ENCODE peak calls at places on chromosomes 6 and 20, in eight cellular contexts. One of them, this sample, is unnamed.
A peak's percentile ranks its signal among the peaks of the same experiment; 100 is the strongest.

GRCh38 chr6:139442188-139442625 is 67.8 kb upstream of the CITED2 start:
- DNase-seq in foreskin fibroblast: no peak
- DNase-seq in CD4-positive, alpha-beta T cell: no peak
- DNase-seq in IMR-90: no peak
- DNase-seq in astrocyte of the spinal cord: no peak
- DNase-seq in tibial nerve: no peak
- DNase-seq in mammary epithelial cell: no peak
- DNase-seq in RWPE1: no peak
- DNase-seq in this sample: no peak

GRCh38 chr6:54619102-54619501 is 227.5 kb upstream of the FAM83B start:
- DNase-seq in foreskin fibroblast: no peak
- DNase-seq in CD4-positive, alpha-beta T cell: no peak
- DNase-seq in IMR-90: no peak
- DNase-seq in astrocyte of the spinal cord: no peak
- DNase-seq in tibial nerve: no peak
- DNase-seq in mammary epithelial cell: no peak
- DNase-seq in RWPE1: no peak
- DNase-seq in this sample: no peak

GRCh38 chr20:62928246-62928939 is 2.1 kb upstream of the DIDO1 start:
- DNase-seq in foreskin fibroblast: no peak
- DNase-seq in CD4-positive, alpha-beta T cell: no peak
- DNase-seq in IMR-90: no peak
- DNase-seq in astrocyte of the spinal cord: no peak
- DNase-seq in tibial nerve: no peak
- DNase-seq in mammary epithelial cell: no peak
- DNase-seq in RWPE1: no peak
- DNase-seq in this sample: no peak

GRCh38 chr6:16649241-16649640 is 112.0 kb downstream of the ATXN1 start:
- DNase-seq in foreskin fibroblast: no peak
- DNase-seq in CD4-positive, alpha-beta T cell: no peak
- DNase-seq in IMR-90: no peak
- DNase-seq in astrocyte of the spinal cord: no peak
- DNase-seq in tibial nerve: no peak
- DNase-seq in mammary epithelial cell: no peak
- DNase-seq in RWPE1: no peak
- DNase-seq in this sample: no peak

GRCh38 chr20:43838703-43839060 is 76.0 kb upstream of the TOX2 start:
- DNase-seq in foreskin fibroblast: no peak
- DNase-seq in CD4-positive, alpha-beta T cell: no peak
- DNase-seq in IMR-90: no peak
- DNase-seq in astrocyte of the spinal cord: no peak
- DNase-seq in tibial nerve: no peak
- DNase-seq in mammary epithelial cell: no peak
- DNase-seq in RWPE1: no peak
- DNase-seq in this sample: no peak

GRCh38 chr6:19578489-19578888 is 258.7 kb upstream of the ID4 start:
- DNase-seq in foreskin fibroblast: no peak
- DNase-seq in CD4-positive, alpha-beta T cell: no peak
- DNase-seq in IMR-90: no peak
- DNase-seq in astrocyte of the spinal cord: no peak
- DNase-seq in tibial nerve: no peak
- DNase-seq in mammary epithelial cell: no peak
- DNase-seq in RWPE1: no peak
- DNase-seq in this sample: no peak

GRCh38 chr20:37947943-37948342 is 45.0 kb downstream of the VSTM2L start:
- DNase-seq in foreskin fibroblast: no peak
- DNase-seq in CD4-positive, alpha-beta T cell: no peak
- DNase-seq in IMR-90: no peak
- DNase-seq in astrocyte of the spinal cord: no peak
- DNase-seq in tibial nerve: no peak
- DNase-seq in mammary epithelial cell: no peak
- DNase-seq in RWPE1: no peak
- DNase-seq in this sample: no peak

GRCh38 chr6:52352239-52353008 is 9.5 kb upstream of the PAQR8 start:
- DNase-seq in foreskin fibroblast: peak; percentile 90
- DNase-seq in CD4-positive, alpha-beta T cell: no peak
- DNase-seq in IMR-90: peak; percentile 98
- DNase-seq in astrocyte of the spinal cord: peak; percentile 92
- DNase-seq in tibial nerve: no peak
- DNase-seq in mammary epithelial cell: peak; percentile 96
- DNase-seq in RWPE1: peak; percentile 82
- DNase-seq in this sample: peak; percentile 70

GRCh38 chr6:46888031-46888430 is 33.7 kb downstream of the ADGRF5 start:
- DNase-seq in foreskin fibroblast: no peak
- DNase-seq in CD4-positive, alpha-beta T cell: no peak
- DNase-seq in IMR-90: no peak
- DNase-seq in astrocyte of the spinal cord: peak; percentile 11
- DNase-seq in tibial nerve: no peak
- DNase-seq in mammary epithelial cell: peak; percentile 66
- DNase-seq in RWPE1: peak; percentile 15
- DNase-seq in this sample: peak; percentile 14

GRCh38 chr20:63498950-63499332 is at the start of gene EEF1A2:
- DNase-seq in foreskin fibroblast: no peak
- DNase-seq in CD4-positive, alpha-beta T cell: peak; percentile 42
- DNase-seq in IMR-90: no peak
- DNase-seq in astrocyte of the spinal cord: no peak
- DNase-seq in tibial nerve: no peak
- DNase-seq in mammary epithelial cell: no peak
- DNase-seq in RWPE1: no peak
- DNase-seq in this sample: peak; percentile 73

GRCh38 chr6:15512126-15512525 is 150.7 kb downstream of the DTNBP1 start:
- DNase-seq in foreskin fibroblast: no peak
- DNase-seq in CD4-positive, alpha-beta T cell: no peak
- DNase-seq in IMR-90: no peak
- DNase-seq in astrocyte of the spinal cord: no peak
- DNase-seq in tibial nerve: no peak
- DNase-seq in mammary epithelial cell: no peak
- DNase-seq in RWPE1: no peak
- DNase-seq in this sample: no peak

GRCh38 chr6:33856655-33857054 is 52.9 kb upstream of the MLN start:
- DNase-seq in foreskin fibroblast: no peak
- DNase-seq in CD4-positive, alpha-beta T cell: peak; percentile 49
- DNase-seq in IMR-90: no peak
- DNase-seq in astrocyte of the spinal cord: no peak
- DNase-seq in tibial nerve: no peak
- DNase-seq in mammary epithelial cell: no peak
- DNase-seq in RWPE1: no peak
- DNase-seq in this sample: no peak

GRCh38 chr20:22453244-22454080 is 130.9 kb downstream of the FOXA2 start:
- DNase-seq in foreskin fibroblast: no peak
- DNase-seq in CD4-positive, alpha-beta T cell: no peak
- DNase-seq in IMR-90: no peak
- DNase-seq in astrocyte of the spinal cord: no peak
- DNase-seq in tibial nerve: no peak
- DNase-seq in mammary epithelial cell: peak; percentile 43
- DNase-seq in RWPE1: peak; percentile 68
- DNase-seq in this sample: no peak

GRCh38 chr6:149153637-149154036 is 163.9 kb upstream of the TAB2 start:
- DNase-seq in foreskin fibroblast: no peak
- DNase-seq in CD4-positive, alpha-beta T cell: no peak
- DNase-seq in IMR-90: no peak
- DNase-seq in astrocyte of the spinal cord: no peak
- DNase-seq in tibial nerve: no peak
- DNase-seq in mammary epithelial cell: no peak
- DNase-seq in RWPE1: no peak
- DNase-seq in this sample: no peak

GRCh38 chr6:112007254-112007653 is 46.6 kb upstream of the CCN6 start:
- DNase-seq in foreskin fibroblast: no peak
- DNase-seq in CD4-positive, alpha-beta T cell: no peak
- DNase-seq in IMR-90: no peak
- DNase-seq in astrocyte of the spinal cord: no peak
- DNase-seq in tibial nerve: no peak
- DNase-seq in mammary epithelial cell: no peak
- DNase-seq in RWPE1: no peak
- DNase-seq in this sample: no peak

GRCh38 chr6:112008482-112008881 is 45.4 kb upstream of the CCN6 start:
- DNase-seq in foreskin fibroblast: no peak
- DNase-seq in CD4-positive, alpha-beta T cell: no peak
- DNase-seq in IMR-90: peak; percentile 36
- DNase-seq in astrocyte of the spinal cord: no peak
- DNase-seq in tibial nerve: no peak
- DNase-seq in mammary epithelial cell: no peak
- DNase-seq in RWPE1: no peak
- DNase-seq in this sample: no peak

GRCh38 chr6:112013051-112013450 is 40.9 kb upstream of the CCN6 start:
- DNase-seq in foreskin fibroblast: no peak
- DNase-seq in CD4-positive, alpha-beta T cell: no peak
- DNase-seq in IMR-90: peak; percentile 15
- DNase-seq in astrocyte of the spinal cord: no peak
- DNase-seq in tibial nerve: no peak
- DNase-seq in mammary epithelial cell: no peak
- DNase-seq in RWPE1: no peak
- DNase-seq in this sample: no peak

GRCh38 chr6:112007805-112008204 is 46.1 kb upstream of the CCN6 start:
- DNase-seq in foreskin fibroblast: no peak
- DNase-seq in CD4-positive, alpha-beta T cell: no peak
- DNase-seq in IMR-90: peak; percentile 52
- DNase-seq in astrocyte of the spinal cord: no peak
- DNase-seq in tibial nerve: peak; percentile 37
- DNase-seq in mammary epithelial cell: no peak
- DNase-seq in RWPE1: no peak
- DNase-seq in this sample: no peak

DNA sequence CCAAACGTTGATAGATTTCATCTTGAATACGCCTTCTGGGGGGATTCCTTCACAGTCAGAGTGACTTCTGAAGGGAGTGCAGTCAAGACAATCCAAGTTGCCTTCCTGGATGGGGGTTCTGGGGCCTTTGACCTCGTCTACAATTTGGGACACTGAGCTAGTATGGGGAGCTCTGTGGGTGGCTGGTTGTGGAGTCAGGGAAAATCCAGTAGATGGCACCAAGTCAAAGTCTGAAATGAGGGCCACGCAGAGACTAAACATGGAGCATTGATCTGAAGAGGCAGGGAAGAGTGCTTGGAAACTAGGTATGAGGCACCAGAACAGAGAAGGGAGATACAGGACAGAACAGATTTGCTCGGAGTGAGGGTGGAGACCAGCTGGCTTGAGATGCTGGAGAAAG is 43.6 kb upstream of the CCN6 start:
- DNase-seq in foreskin fibroblast: no peak
- DNase-seq in CD4-positive, alpha-beta T cell: no peak
- DNase-seq in IMR-90: no peak
- DNase-seq in astrocyte of the spinal cord: no peak
- DNase-seq in tibial nerve: no peak
- DNase-seq in mammary epithelial cell: peak; percentile 21
- DNase-seq in RWPE1: no peak
- DNase-seq in this sample: no peak
- TF ChIP-seq CTCF in foreskin fibroblast: no peak
- TF ChIP-seq CTCF in CD4-positive, alpha-beta T cell: peak; percentile 40
- TF ChIP-seq CTCF in IMR-90: no peak
- TF ChIP-seq CTCF in astrocyte of the spinal cord: no peak
- TF ChIP-seq CTCF in tibial nerve: no peak
- TF ChIP-seq CTCF in mammary epithelial cell: peak; percentile 53
- TF ChIP-seq CTCF in RWPE1: no peak
- TF ChIP-seq CTCF in this sample: no peak

DNA sequence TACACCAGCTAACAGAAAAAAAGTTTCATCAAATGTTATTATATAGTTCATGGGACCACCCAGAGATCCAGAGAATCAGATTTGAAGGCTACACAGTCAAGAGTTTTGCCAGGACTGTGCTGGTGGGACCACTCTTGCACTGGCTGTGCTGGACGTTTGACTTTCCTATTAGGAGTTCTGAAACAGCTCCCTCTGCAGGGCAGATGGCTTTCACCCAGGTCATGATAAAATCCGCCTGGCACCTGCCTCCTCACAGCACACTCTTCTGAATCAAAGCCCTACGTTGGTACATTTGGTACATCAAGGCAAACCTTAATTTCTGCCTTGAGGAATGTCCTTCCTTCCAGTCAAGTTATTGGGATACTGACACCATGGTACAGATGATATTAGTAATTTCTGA is 302.1 kb downstream of the ZNF217 start:
- DNase-seq in foreskin fibroblast: no peak
- DNase-seq in CD4-positive, alpha-beta T cell: no peak
- DNase-seq in IMR-90: no peak
- DNase-seq in astrocyte of the spinal cord: no peak
- DNase-seq in tibial nerve: no peak
- DNase-seq in mammary epithelial cell: no peak
- DNase-seq in RWPE1: no peak
- DNase-seq in this sample: peak; percentile 16
- TF ChIP-seq CTCF in foreskin fibroblast: no peak
- TF ChIP-seq CTCF in CD4-positive, alpha-beta T cell: no peak
- TF ChIP-seq CTCF in IMR-90: no peak
- TF ChIP-seq CTCF in astrocyte of the spinal cord: no peak
- TF ChIP-seq CTCF in tibial nerve: no peak
- TF ChIP-seq CTCF in mammary epithelial cell: peak; percentile 20
- TF ChIP-seq CTCF in RWPE1: no peak
- TF ChIP-seq CTCF in this sample: no peak

DNA sequence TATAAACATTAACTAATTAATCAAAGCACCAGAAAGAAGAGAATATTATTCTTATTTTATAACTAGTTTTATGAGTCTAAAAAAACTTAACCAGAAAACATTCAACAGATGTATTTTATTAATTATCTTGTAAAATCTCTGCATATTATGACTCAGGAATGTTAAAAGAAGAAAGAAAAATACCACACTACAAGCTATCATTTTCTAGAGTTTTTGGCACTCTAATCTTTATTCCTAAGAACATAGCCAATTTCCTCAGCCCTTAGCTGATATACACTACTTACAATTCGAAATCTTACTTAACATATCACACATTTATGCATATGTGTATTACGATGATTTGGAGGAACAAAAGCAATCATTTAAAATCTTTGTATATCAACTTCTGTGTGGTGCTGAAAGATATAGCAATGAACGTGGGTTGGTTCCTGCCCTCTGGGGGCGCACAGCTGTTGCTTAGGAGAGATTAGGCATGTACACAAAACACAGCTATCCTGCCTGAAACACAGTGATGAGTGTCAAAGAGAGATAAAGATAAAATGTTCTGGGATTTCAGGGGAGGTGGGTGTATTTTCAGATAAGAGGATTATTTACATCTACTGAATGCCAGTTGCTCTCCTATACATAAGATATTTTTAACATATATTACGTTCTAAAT is 404.5 kb downstream of the SYNE1 start:
- DNase-seq in foreskin fibroblast: peak; percentile 10
- DNase-seq in CD4-positive, alpha-beta T cell: no peak
- DNase-seq in IMR-90: peak; percentile 67
- DNase-seq in astrocyte of the spinal cord: peak; percentile 49
- DNase-seq in tibial nerve: peak; percentile 25
- DNase-seq in mammary epithelial cell: no peak
- DNase-seq in RWPE1: no peak
- DNase-seq in this sample: no peak
- TF ChIP-seq CTCF in foreskin fibroblast: peak; percentile 18
- TF ChIP-seq CTCF in CD4-positive, alpha-beta T cell: no peak
- TF ChIP-seq CTCF in IMR-90: peak; percentile 17
- TF ChIP-seq CTCF in astrocyte of the spinal cord: no peak
- TF ChIP-seq CTCF in tibial nerve: no peak
- TF ChIP-seq CTCF in mammary epithelial cell: no peak
- TF ChIP-seq CTCF in RWPE1: no peak
- TF ChIP-seq CTCF in this sample: no peak

DNA sequence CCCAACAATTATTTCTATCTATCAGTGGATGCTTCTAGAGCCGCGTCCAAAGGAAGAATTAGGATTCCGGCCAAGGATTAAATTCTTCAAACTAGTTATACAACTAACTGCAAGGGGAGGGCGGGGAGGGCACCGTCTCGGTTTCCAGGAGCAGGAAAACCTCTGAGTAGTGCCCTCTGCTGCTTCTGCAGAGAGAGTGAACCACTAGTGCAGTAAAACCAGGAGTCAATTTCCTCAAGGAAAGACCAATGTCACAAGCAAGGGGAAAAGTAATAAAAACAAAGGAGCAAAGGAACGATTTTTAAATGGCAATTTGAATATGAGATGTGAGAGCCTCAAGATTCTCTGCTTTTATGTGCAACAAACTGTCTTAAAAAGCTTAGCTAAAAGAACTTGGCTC is 16.5 kb upstream of the UBE2J1 start:
- DNase-seq in foreskin fibroblast: peak; percentile 47
- DNase-seq in CD4-positive, alpha-beta T cell: no peak
- DNase-seq in IMR-90: peak; percentile 46
- DNase-seq in astrocyte of the spinal cord: peak; percentile 37
- DNase-seq in tibial nerve: peak; percentile 26
- DNase-seq in mammary epithelial cell: peak; percentile 54
- DNase-seq in RWPE1: peak; percentile 60
- DNase-seq in this sample: peak; percentile 51
- TF ChIP-seq CTCF in foreskin fibroblast: peak; percentile 61
- TF ChIP-seq CTCF in CD4-positive, alpha-beta T cell: no peak
- TF ChIP-seq CTCF in IMR-90: peak; percentile 43
- TF ChIP-seq CTCF in astrocyte of the spinal cord: peak; percentile 56
- TF ChIP-seq CTCF in tibial nerve: peak; percentile 26
- TF ChIP-seq CTCF in mammary epithelial cell: peak; percentile 61
- TF ChIP-seq CTCF in RWPE1: peak; percentile 27
- TF ChIP-seq CTCF in this sample: peak; percentile 47

This sample was measured in Calu3.